ENCODE peak calls at places on chromosomes 4 and X, in six cellular contexts. U, R, Z, L, K and Y are unnamed samples.

GRCh38 chr4:23456864-23457263 is 433.0 kb downstream of the PPARGC1A start:
- DNase-seq in U (no peak), R (no peak), Z (no peak), L (no peak), K (no peak), Y (no peak)

GRCh38 chr4:56132835-56133234 is 184.1 kb downstream of the CEP135 start:
- DNase-seq in U (no peak), R (no peak), Z (no peak), L (no peak), K (no peak), Y (no peak)

GRCh38 chr4:124028172-124028571 is 631.6 kb downstream of the SPRY1 start:
- DNase-seq in U (no peak), R (no peak), Z (no peak), L (no peak), K (no peak), Y (no peak)

GRCh38 chr4:53929955-53930798 is 134.2 kb downstream of the CHIC2 start:
- DNase-seq in U (peak), R (peak), Z (peak), L (peak), K (peak), Y (peak)

GRCh38 chr4:147928400-147928799 is 196.5 kb downstream of the ARHGAP10 start:
- DNase-seq in U (no peak), R (no peak), Z (no peak), L (no peak), K (no peak), Y (no peak)

GRCh38 chrX:31070057-31070468 is 1.8 kb downstream of the FTHL17 start:
- DNase-seq in U (no peak), R (no peak), Z (no peak), L (no peak), K (no peak), Y (no peak)

GRCh38 chr4:94653095-94653649 is 104.6 kb upstream of the BMPR1B start:
- DNase-seq in U (no peak), R (no peak), Z (no peak), L (peak), K (no peak), Y (no peak)

GRCh38 chr4:119490335-119490734 is 138.3 kb downstream of the PDE5A start:
- DNase-seq in U (no peak), R (no peak), Z (no peak), L (peak), K (no peak), Y (peak)

GRCh38 chr4:40840255-40840984 is 90.7 kb downstream of the NSUN7 start:
- DNase-seq in U (no peak), R (no peak), Z (no peak), L (no peak), K (no peak), Y (no peak)

GRCh38 chr4:1035510-1035909 is 24.1 kb downstream of the FGFRL1 start:
- DNase-seq in U (peak), R (no peak), Z (peak), L (no peak), K (no peak), Y (no peak)

GRCh38 chr4:83114576-83114975 is at the start of gene PLAC8:
- DNase-seq in U (no peak), R (no peak), Z (no peak), L (peak), K (no peak), Y (no peak)

GRCh38 chrX:97446298-97446882 is 562.7 kb downstream of the RPA4 start:
- DNase-seq in U (no peak), R (no peak), Z (no peak), L (no peak), K (no peak), Y (no peak)

GRCh38 chr4:86959588-86960500 is 25.0 kb downstream of the AFF1 start:
- DNase-seq in U (no peak), R (no peak), Z (no peak), L (peak), K (no peak), Y (no peak)

GRCh38 chr4:105474110-105474518 is 252 bp upstream of the PPA2 start:
- DNase-seq in U (no peak), R (peak), Z (peak), L (no peak), K (peak), Y (no peak)

GRCh38 chr4:89214308-89214707 is 93.3 kb downstream of the GPRIN3 start:
- DNase-seq in U (no peak), R (no peak), Z (no peak), L (no peak), K (no peak), Y (no peak)
- H3K4me3 ChIP-seq in U (no peak), R (no peak), Z (no peak), L (no peak), K (no peak), Y (no peak)

GRCh38 chr4:138030375-138030774 is 211.8 kb downstream of the SLC7A11 start:
- DNase-seq in U (no peak), R (no peak), Z (no peak), L (no peak), K (no peak), Y (no peak)

GRCh38 chr4:138039010-138039409 is 203.1 kb downstream of the SLC7A11 start:
- DNase-seq in U (no peak), R (no peak), Z (no peak), L (no peak), K (no peak), Y (no peak)

GRCh38 chr4:138034871-138035270 is 207.3 kb downstream of the SLC7A11 start:
- DNase-seq in U (no peak), R (no peak), Z (no peak), L (no peak), K (no peak), Y (no peak)

GRCh38 chr4:138037716-138038115 is 204.4 kb downstream of the SLC7A11 start:
- DNase-seq in U (no peak), R (no peak), Z (no peak), L (no peak), K (no peak), Y (no peak)

DNA sequence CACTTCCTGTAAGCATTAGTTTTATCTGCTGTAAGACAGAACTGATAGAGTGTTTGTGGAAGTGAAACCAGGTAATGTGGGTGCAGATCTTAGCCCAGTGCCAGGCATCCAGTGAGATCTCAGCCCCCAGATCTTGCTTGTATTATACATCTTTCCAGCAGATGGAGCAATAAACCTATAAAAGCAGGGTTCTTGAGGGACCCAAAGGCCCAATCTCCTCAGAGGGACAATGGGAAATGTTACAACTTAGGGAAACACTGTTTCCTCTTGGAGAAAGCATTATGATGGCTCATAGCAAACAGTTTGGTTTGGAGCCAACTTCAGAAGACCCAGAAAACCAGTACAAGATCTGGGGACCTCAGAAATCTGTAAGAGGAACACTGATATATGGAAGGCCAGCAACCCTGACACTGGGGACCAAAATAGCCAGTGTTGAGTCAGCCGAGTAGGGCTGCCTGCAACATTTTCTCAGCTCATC is 206.3 kb downstream of the SLC7A11 start:
- DNase-seq in U (no peak), R (no peak), Z (peak), L (peak), K (peak), Y (peak)
- H3K4me3 ChIP-seq in U (no peak), R (no peak), Z (no peak), L (no peak), K (no peak), Y (no peak)

GRCh38 chrX:129958814-129959492 is 23.5 kb upstream of the BCORL1 start:
- DNase-seq in U (no peak), R (no peak), Z (no peak), L (no peak), K (no peak), Y (no peak)
- H3K4me3 ChIP-seq in U (no peak), R (no peak), Z (no peak), L (no peak), K (no peak), Y (no peak)

DNA sequence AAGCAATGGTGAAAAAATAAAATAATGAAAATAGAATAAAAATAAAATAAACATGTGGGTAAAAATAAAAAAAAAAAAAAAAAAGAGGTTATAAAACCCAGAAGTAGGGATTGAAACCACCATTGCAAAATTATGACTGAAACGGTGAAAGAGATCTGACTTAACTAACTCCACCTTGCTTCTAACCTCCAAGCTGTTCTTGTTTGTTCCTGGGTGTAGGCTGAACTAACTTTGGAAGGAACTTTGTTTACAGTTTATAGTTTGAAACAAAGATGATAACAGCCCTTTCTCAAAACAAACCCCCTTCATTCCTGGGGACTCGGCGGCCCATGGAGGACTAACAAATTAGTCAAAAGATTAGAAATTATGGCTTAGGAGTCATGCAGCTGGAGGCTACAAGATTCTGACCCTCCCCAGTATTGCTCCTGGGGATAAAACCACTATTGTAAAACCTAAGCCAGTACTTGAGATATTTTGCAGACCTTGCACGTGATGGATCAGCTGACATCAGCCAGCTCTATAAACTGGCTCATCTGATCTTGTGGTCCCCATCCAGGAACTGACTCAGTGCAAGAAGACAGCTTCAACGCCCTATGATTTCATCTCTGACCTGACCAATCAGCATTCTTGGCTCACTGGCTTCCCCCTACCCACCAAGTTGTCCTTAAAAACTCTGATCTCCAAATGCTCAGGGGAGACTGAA is 30.4 kb downstream of the DDX60L start:
- DNase-seq in U (no peak), R (no peak), Z (no peak), L (no peak), K (no peak), Y (no peak)
- H3K4me3 ChIP-seq in U (no peak), R (no peak), Z (no peak), L (no peak), K (no peak), Y (no peak)